ENCODE peak calls at places on chromosomes 3 and 15, in eight cellular contexts. G is activated B cell treated with CpG ODN at 0.5 μM for 24 hours, T is lower lobe of right lung, P is HFFc6, U is heart right ventricle, I is cardiac muscle cell, R is astrocyte of the cerebellum, X is progenitor cell of endocrine pancreas. B is an unnamed sample.
A peak's percentile ranks its signal among the peaks of the same experiment; 100 is the strongest.

GRCh38 chr3:60887574-60887973 is 363.7 kb downstream of the FHIT start:
- DNase-seq in X (no peak), R (no peak), G (no peak), I (no peak), U (no peak), P (no peak), T (no peak), B (no peak)

GRCh38 chr3:29718661-29719065 is 437.8 kb downstream of the RBMS3 start:
- DNase-seq in G (no peak), P (no peak), U (no peak), X (no peak), I (peak; percentile 58), T (no peak), R (no peak), B (peak; percentile 31)

GRCh38 chr3:18363367-18363766 is 61.8 kb downstream of the SATB1 start:
- DNase-seq in G (no peak), P (no peak), X (no peak), U (no peak), R (no peak), I (no peak), T (no peak), B (no peak)

GRCh38 chr15:74857082-74857655 is 14.2 kb upstream of the ULK3 start:
- DNase-seq in R (no peak), G (no peak), U (no peak), X (no peak), T (no peak), P (no peak), I (no peak), B (no peak)

GRCh38 chr3:174023445-174023844 is 625.9 kb downstream of the NLGN1 start:
- DNase-seq in R (no peak), X (no peak), I (no peak), G (no peak), U (no peak), T (no peak), P (no peak), B (no peak)

GRCh38 chr15:52677593-52677992 is 1.6 kb downstream of the ATOSA start:
- DNase-seq in U (no peak), R (no peak), X (no peak), I (no peak), G (no peak), T (no peak), P (no peak), B (no peak)

GRCh38 chr15:62403164-62403809 is 238.2 kb upstream of the C2CD4B start:
- DNase-seq in G (no peak), P (peak; percentile 72), R (no peak), X (no peak), T (no peak), U (no peak), I (peak; percentile 75), B (no peak)

GRCh38 chr3:38573606-38574005 is 75.9 kb downstream of the SCN5A start:
- DNase-seq in T (peak; percentile 9), X (peak; percentile 3), G (no peak), I (no peak), R (no peak), U (no peak), P (no peak), B (no peak)

GRCh38 chr15:41935566-41936020 is 36.8 kb downstream of the EHD4 start:
- DNase-seq in U (no peak), T (no peak), P (no peak), G (no peak), I (no peak), X (no peak), R (no peak), B (no peak)

GRCh38 chr3:136949146-136949545 is 8.6 kb upstream of the IL20RB start:
- DNase-seq in T (no peak), G (no peak), U (no peak), P (no peak), I (no peak), X (no peak), R (no peak), B (no peak)

GRCh38 chr3:136950583-136950982 is 7.2 kb upstream of the IL20RB start:
- DNase-seq in T (no peak), G (no peak), P (no peak), R (no peak), I (no peak), X (no peak), U (no peak), B (no peak)

GRCh38 chr3:136952292-136952691 is 5.5 kb upstream of the IL20RB start:
- DNase-seq in T (no peak), X (no peak), P (peak; percentile 50), I (peak; percentile 18), R (no peak), U (no peak), G (no peak), B (no peak)

GRCh38 chr3:136947477-136947876 is 10.3 kb upstream of the IL20RB start:
- DNase-seq in T (no peak), I (no peak), U (no peak), G (no peak), P (no peak), R (no peak), X (no peak), B (no peak)

DNA sequence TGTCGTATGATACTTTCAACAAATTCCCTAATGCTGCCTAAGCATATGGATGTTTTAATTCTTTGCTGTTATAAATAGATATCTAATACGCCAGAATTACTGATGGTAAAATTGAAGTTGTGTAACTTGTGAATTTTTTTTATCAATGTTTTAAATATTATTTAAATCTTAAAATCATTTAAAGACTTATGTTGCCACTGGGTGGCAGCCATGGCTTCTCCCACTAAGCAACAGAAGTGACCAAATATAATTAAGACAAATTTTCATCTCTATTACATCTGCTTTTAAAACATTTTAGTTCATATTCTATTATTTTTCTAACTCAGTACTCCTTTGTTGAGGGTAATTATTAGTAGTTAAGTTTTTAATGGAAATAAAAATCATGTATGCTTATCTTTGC is 8.1 kb upstream of the IL20RB start:
- DNase-seq in G (no peak), P (no peak), X (no peak), R (no peak), U (no peak), T (no peak), I (peak; percentile 50), B (no peak)
- TF ChIP-seq CTCF in G (no peak), P (peak; percentile 73), X (no peak), R (no peak), U (peak; percentile 23), T (no peak), I (no peak), B (peak; percentile 27)

GRCh38 chr15:57943766-57944165 is 121.7 kb downstream of the ALDH1A2 start:
- DNase-seq in P (no peak), U (no peak), G (no peak), R (no peak), T (no peak), I (no peak), X (no peak), B (no peak)
- TF ChIP-seq CTCF in P (no peak), U (no peak), G (no peak), R (no peak), T (no peak), I (no peak), X (peak; percentile 28), B (no peak)

GRCh38 chr15:65867244-65867643 is 2.0 kb upstream of the RAB11A start:
- DNase-seq in R (no peak), T (no peak), X (no peak), U (no peak), I (no peak), P (no peak), G (no peak), B (no peak)

GRCh38 chr15:65863106-65863505 is 6.2 kb upstream of the RAB11A start:
- DNase-seq in X (no peak), U (no peak), I (no peak), G (no peak), P (no peak), T (no peak), R (no peak), B (no peak)

GRCh38 chr15:65856821-65857455 is 12.4 kb upstream of the RAB11A start:
- DNase-seq in R (peak; percentile 11), X (no peak), P (peak; percentile 41), G (peak; percentile 47), U (peak; percentile 61), I (peak; percentile 65), T (peak; percentile 84), B (peak; percentile 88)

GRCh38 chr15:65857718-65858402 is 11.4 kb upstream of the RAB11A start:
- DNase-seq in U (no peak), T (no peak), P (no peak), I (no peak), G (no peak), X (no peak), R (no peak), B (no peak)

GRCh38 chr15:65862682-65863081 is 6.6 kb upstream of the RAB11A start:
- DNase-seq in P (peak; percentile 32), G (no peak), X (no peak), R (peak; percentile 51), I (peak; percentile 85), T (no peak), U (no peak), B (peak; percentile 49)
- TF ChIP-seq CTCF in P (peak; percentile 66), G (no peak), X (peak; percentile 38), R (peak; percentile 61), I (peak; percentile 64), T (peak; percentile 34), U (peak; percentile 24), B (no peak)

GRCh38 chr15:68642491-68642845 is 63.7 kb downstream of the CORO2B start:
- DNase-seq in U (no peak), X (no peak), I (no peak), T (no peak), P (no peak), R (no peak), G (no peak), B (no peak)

GRCh38 chr15:68646156-68646555 is 67.4 kb downstream of the CORO2B start:
- DNase-seq in G (no peak), U (no peak), R (no peak), I (no peak), T (no peak), X (no peak), P (no peak), B (no peak)

GRCh38 chr15:68644996-68645395 is 66.2 kb downstream of the CORO2B start:
- DNase-seq in R (no peak), X (no peak), U (no peak), T (no peak), G (no peak), I (no peak), P (no peak), B (no peak)

GRCh38 chr15:68643216-68643830 is 64.5 kb downstream of the CORO2B start:
- DNase-seq in P (no peak), T (no peak), G (no peak), X (no peak), R (no peak), I (no peak), U (no peak), B (no peak)

DNA sequence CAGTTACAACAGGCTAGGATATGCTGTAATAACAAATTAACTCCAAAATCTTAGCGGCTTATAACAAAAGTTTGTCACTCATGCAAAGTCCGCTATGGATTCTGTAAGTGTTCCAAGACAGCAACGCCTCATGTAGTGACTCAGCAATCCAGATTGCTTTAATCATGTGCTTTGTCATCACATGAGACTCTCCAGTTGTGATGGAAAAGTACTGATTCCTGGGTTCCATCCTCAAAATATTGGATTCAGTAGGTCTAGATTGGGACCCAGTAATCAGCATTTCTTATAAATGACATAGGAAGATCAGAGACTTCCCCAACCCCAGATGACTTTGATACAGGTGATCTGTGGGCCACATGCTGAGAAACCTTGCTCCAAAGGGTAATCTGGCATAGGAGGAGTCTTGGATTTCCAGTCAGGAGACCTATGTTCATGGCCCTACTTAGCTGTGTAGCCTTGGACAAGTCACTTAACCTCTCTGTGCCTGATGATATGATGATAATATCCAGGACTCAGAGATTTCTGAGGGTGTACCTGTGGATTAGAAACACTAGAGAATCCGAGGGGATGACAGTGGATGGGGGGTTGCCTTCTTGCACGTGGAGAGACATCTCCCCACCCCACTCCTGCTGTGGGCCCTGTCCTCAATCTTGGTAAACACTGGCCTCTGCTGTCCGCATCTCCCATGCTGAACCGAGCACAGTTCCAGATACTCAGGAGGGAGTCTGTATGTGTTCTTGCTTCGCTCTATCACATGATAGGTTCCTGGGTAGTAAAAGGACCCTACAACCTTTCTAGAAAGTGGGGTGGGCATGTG is 65.5 kb downstream of the CORO2B start:
- DNase-seq in I (peak; percentile 82), X (no peak), T (no peak), R (peak; percentile 50), U (no peak), P (peak; percentile 84), G (no peak), B (no peak)
- TF ChIP-seq CTCF in I (peak; percentile 28), X (no peak), T (no peak), R (peak; percentile 23), U (peak; percentile 33), P (no peak), G (no peak), B (no peak)

B was measured in Calu3.